ENCODE peak calls at places on chromosome 7, in four cellular contexts. One of them, this sample, is unnamed.

GRCh38 chr7:113199841-113200240 is 81.5 kb upstream of the SMIM30 start:
- DNase-seq in IMR-90: peak
- DNase-seq in effector CD8-positive, alpha-beta T cell: no peak
- DNase-seq in renal cortical epithelial cell: peak
- DNase-seq in this sample: no peak

GRCh38 chr7:3179456-3179855 is 121.6 kb upstream of the SDK1 start:
- DNase-seq in IMR-90: no peak
- DNase-seq in renal cortical epithelial cell: no peak
- DNase-seq in effector CD8-positive, alpha-beta T cell: no peak
- DNase-seq in this sample: no peak

GRCh38 chr7:25244193-25244592 is 15.9 kb upstream of the NPVF start:
- DNase-seq in renal cortical epithelial cell: no peak
- DNase-seq in IMR-90: no peak
- DNase-seq in effector CD8-positive, alpha-beta T cell: no peak
- DNase-seq in this sample: no peak

GRCh38 chr7:25847331-25848070 is 304.5 kb upstream of the NFE2L3 start:
- DNase-seq in IMR-90: peak
- DNase-seq in renal cortical epithelial cell: peak
- DNase-seq in effector CD8-positive, alpha-beta T cell: no peak
- DNase-seq in this sample: no peak

GRCh38 chr7:79296553-79297320 is 156.7 kb downstream of the MAGI2 start:
- DNase-seq in IMR-90: no peak
- DNase-seq in renal cortical epithelial cell: no peak
- DNase-seq in effector CD8-positive, alpha-beta T cell: no peak
- DNase-seq in this sample: no peak

GRCh38 chr7:100130608-100131453 is 4.1 kb downstream of the MBLAC1 start:
- DNase-seq in effector CD8-positive, alpha-beta T cell: peak
- DNase-seq in IMR-90: peak
- DNase-seq in renal cortical epithelial cell: peak
- DNase-seq in this sample: peak

GRCh38 chr7:109479388-109479787 is 909.7 kb downstream of the DNAJB9 start:
- DNase-seq in renal cortical epithelial cell: peak
- DNase-seq in effector CD8-positive, alpha-beta T cell: no peak
- DNase-seq in IMR-90: no peak
- DNase-seq in this sample: no peak

GRCh38 chr7:23285657-23286646 is 13.2 kb upstream of the MALSU1 start:
- DNase-seq in IMR-90: no peak
- DNase-seq in effector CD8-positive, alpha-beta T cell: no peak
- DNase-seq in renal cortical epithelial cell: no peak
- DNase-seq in this sample: no peak

GRCh38 chr7:28347462-28347861 is 64.9 kb upstream of the CREB5 start:
- DNase-seq in renal cortical epithelial cell: no peak
- DNase-seq in effector CD8-positive, alpha-beta T cell: no peak
- DNase-seq in IMR-90: peak
- DNase-seq in this sample: no peak

GRCh38 chr7:45975367-45975766 is 54.3 kb upstream of the IGFBP3 start:
- DNase-seq in effector CD8-positive, alpha-beta T cell: no peak
- DNase-seq in renal cortical epithelial cell: peak
- DNase-seq in IMR-90: peak
- DNase-seq in this sample: no peak

GRCh38 chr7:159098795-159099194 is 45.9 kb downstream of the VIPR2 start:
- DNase-seq in IMR-90: no peak
- DNase-seq in renal cortical epithelial cell: no peak
- DNase-seq in effector CD8-positive, alpha-beta T cell: no peak
- DNase-seq in this sample: no peak

GRCh38 chr7:14380881-14381280 is 391.4 kb upstream of the ETV1 start:
- DNase-seq in effector CD8-positive, alpha-beta T cell: no peak
- DNase-seq in renal cortical epithelial cell: no peak
- DNase-seq in IMR-90: no peak
- DNase-seq in this sample: no peak

GRCh38 chr7:108609643-108610042 is 40.0 kb downstream of the DNAJB9 start:
- DNase-seq in IMR-90: no peak
- DNase-seq in effector CD8-positive, alpha-beta T cell: no peak
- DNase-seq in renal cortical epithelial cell: no peak
- DNase-seq in this sample: no peak

GRCh38 chr7:3436746-3437145 is 135.7 kb downstream of the SDK1 start:
- DNase-seq in IMR-90: peak
- DNase-seq in renal cortical epithelial cell: no peak
- DNase-seq in effector CD8-positive, alpha-beta T cell: no peak
- DNase-seq in this sample: no peak

GRCh38 chr7:70657989-70658578 is 473.9 kb upstream of the GALNT17 start:
- DNase-seq in effector CD8-positive, alpha-beta T cell: no peak
- DNase-seq in IMR-90: no peak
- DNase-seq in renal cortical epithelial cell: no peak
- DNase-seq in this sample: no peak

GRCh38 chr7:110043514-110043913 is 1047.4 kb upstream of the LRRN3 start:
- DNase-seq in IMR-90: peak
- DNase-seq in renal cortical epithelial cell: peak
- DNase-seq in effector CD8-positive, alpha-beta T cell: no peak
- DNase-seq in this sample: no peak

GRCh38 chr7:88401009-88401623 is 94.4 kb upstream of the STEAP4 start:
- DNase-seq in IMR-90: no peak
- DNase-seq in renal cortical epithelial cell: peak
- DNase-seq in effector CD8-positive, alpha-beta T cell: no peak
- DNase-seq in this sample: no peak

GRCh38 chr7:49783446-49783845 is 10.0 kb downstream of the VWC2 start:
- DNase-seq in IMR-90: no peak
- DNase-seq in effector CD8-positive, alpha-beta T cell: no peak
- DNase-seq in renal cortical epithelial cell: no peak
- DNase-seq in this sample: no peak

GRCh38 chr7:140059288-140060242 is 3.2 kb downstream of the PARP12 start:
- DNase-seq in effector CD8-positive, alpha-beta T cell: no peak
- DNase-seq in renal cortical epithelial cell: peak
- DNase-seq in IMR-90: peak
- DNase-seq in this sample: peak

GRCh38 chr7:41051062-41051461 is 651.8 kb downstream of the INHBA start:
- DNase-seq in effector CD8-positive, alpha-beta T cell: no peak
- DNase-seq in renal cortical epithelial cell: no peak
- DNase-seq in IMR-90: no peak
- DNase-seq in this sample: no peak

GRCh38 chr7:95476904-95477594 is 8.7 kb upstream of the ASB4 start:
- DNase-seq in renal cortical epithelial cell: peak
- DNase-seq in IMR-90: peak
- DNase-seq in effector CD8-positive, alpha-beta T cell: peak
- DNase-seq in this sample: peak

GRCh38 chr7:98315318-98315993 is 34.0 kb downstream of the BRI3 start:
- DNase-seq in renal cortical epithelial cell: no peak
- DNase-seq in IMR-90: no peak
- DNase-seq in effector CD8-positive, alpha-beta T cell: no peak
- DNase-seq in this sample: no peak

GRCh38 chr7:16356241-16356958 is 64.9 kb downstream of the CRPPA start:
- DNase-seq in effector CD8-positive, alpha-beta T cell: no peak
- DNase-seq in renal cortical epithelial cell: no peak
- DNase-seq in IMR-90: peak
- DNase-seq in this sample: no peak

GRCh38 chr7:90212149-90212495 is 582 bp downstream of the STEAP2 start:
- DNase-seq in effector CD8-positive, alpha-beta T cell: no peak
- DNase-seq in renal cortical epithelial cell: no peak
- DNase-seq in IMR-90: no peak
- DNase-seq in this sample: no peak

GRCh38 chr7:21543528-21544302 is 876 bp downstream of the DNAH11 start:
- DNase-seq in effector CD8-positive, alpha-beta T cell: no peak
- DNase-seq in renal cortical epithelial cell: no peak
- DNase-seq in IMR-90: no peak
- DNase-seq in this sample: no peak

GRCh38 chr7:12119638-12120303 is 91.3 kb upstream of the TMEM106B start:
- DNase-seq in renal cortical epithelial cell: no peak
- DNase-seq in effector CD8-positive, alpha-beta T cell: no peak
- DNase-seq in IMR-90: no peak
- DNase-seq in this sample: no peak

GRCh38 chr7:142231716-142232115 is 26.1 kb downstream of the PRSS58 start:
- DNase-seq in renal cortical epithelial cell: no peak
- DNase-seq in effector CD8-positive, alpha-beta T cell: no peak
- DNase-seq in IMR-90: no peak
- DNase-seq in this sample: no peak

GRCh38 chr7:101465576-101466196 is 103.0 kb downstream of the COL26A1 start:
- DNase-seq in renal cortical epithelial cell: no peak
- DNase-seq in IMR-90: no peak
- DNase-seq in effector CD8-positive, alpha-beta T cell: no peak
- DNase-seq in this sample: no peak